ENCODE peak calls at places on chromosomes 7 and 10, in seven cellular contexts. Q is suprapubic skin, O is fibroblast of lung, V is HCT116, C is AG10803, P is astrocyte of the spinal cord, S is mesendoderm. N is an unnamed sample.

GRCh38 chr7:126690104-126690503 is 562.6 kb downstream of the GRM8 start:
- DNase-seq in Q (no peak), O (no peak), V (no peak), C (no peak), P (no peak), S (no peak), N (no peak)

GRCh38 chr10:35540296-35541164 is 64.6 kb upstream of the GJD4 start:
- DNase-seq in Q (no peak), O (no peak), V (no peak), C (peak), P (no peak), S (no peak), N (no peak)

GRCh38 chr10:20466731-20467130 is 430.4 kb downstream of the NEBL start:
- DNase-seq in Q (no peak), O (peak), V (no peak), C (no peak), P (peak), S (peak), N (peak)

GRCh38 chr10:74011762-74012161 is 13.8 kb downstream of the VCL start:
- DNase-seq in Q (no peak), O (peak), V (no peak), C (peak), P (peak), S (no peak), N (peak)

GRCh38 chr7:114689391-114689790 is 232.5 kb upstream of the MDFIC start:
- DNase-seq in Q (no peak), O (no peak), V (no peak), C (no peak), P (peak), S (peak), N (no peak)

GRCh38 chr7:29332875-29333482 is 138.4 kb downstream of the CHN2 start:
- DNase-seq in Q (no peak), O (no peak), V (no peak), C (no peak), P (no peak), S (no peak), N (no peak)

GRCh38 chr7:142298009-142298408 is 40.2 kb upstream of the PRSS58 start:
- DNase-seq in Q (no peak), O (no peak), V (peak), C (no peak), P (no peak), S (peak), N (no peak)

GRCh38 chr10:88385601-88386203 is 197.4 kb downstream of the RNLS start:
- DNase-seq in Q (no peak), O (no peak), V (peak), C (no peak), P (no peak), S (no peak), N (peak)

GRCh38 chr7:36430881-36431280 is 41.2 kb downstream of the ANLN start:
- DNase-seq in Q (no peak), O (no peak), V (no peak), C (no peak), P (no peak), S (peak), N (no peak)

GRCh38 chr7:151491859-151492258 is 27.8 kb downstream of the RHEB start:
- DNase-seq in Q (no peak), O (peak), V (peak), C (peak), P (peak), S (peak), N (peak)

GRCh38 chr10:11210211-11210922 is 192.7 kb downstream of the CELF2 start:
- DNase-seq in Q (no peak), O (no peak), V (no peak), C (no peak), P (no peak), S (peak), N (no peak)

GRCh38 chr7:47762746-47763062 is 180.8 kb upstream of the TNS3 start:
- DNase-seq in Q (no peak), O (no peak), V (no peak), C (no peak), P (no peak), S (no peak), N (no peak)

GRCh38 chr10:110815354-110816004 is 56.2 kb upstream of the PDCD4 start:
- DNase-seq in Q (no peak), O (no peak), V (no peak), C (no peak), P (no peak), S (no peak), N (no peak)

GRCh38 chr7:32142649-32143048 is 72.4 kb upstream of the PDE1C start:
- DNase-seq in Q (no peak), O (peak), V (no peak), C (peak), P (peak), S (no peak), N (no peak)

GRCh38 chr10:98135222-98135899 is 904 bp downstream of the R3HCC1L start:
- DNase-seq in Q (no peak), O (peak), V (no peak), C (peak), P (no peak), S (no peak), N (no peak)

GRCh38 chr10:124296121-124296812 is 122.5 kb downstream of the OAT start:
- DNase-seq in Q (no peak), O (peak), V (no peak), C (peak), P (peak), S (peak), N (no peak)

GRCh38 chr7:47449810-47450586 is 131.9 kb downstream of the TNS3 start:
- DNase-seq in Q (no peak), O (peak), V (no peak), C (peak), P (peak), S (peak), N (no peak)

GRCh38 chr10:22002531-22003110 is 909 bp downstream of the DNAJC1 start:
- DNase-seq in Q (no peak), O (peak), V (no peak), C (peak), P (peak), S (peak), N (no peak)

GRCh38 chr7:70183278-70183677 is 585.0 kb downstream of the AUTS2 start:
- DNase-seq in Q (no peak), O (no peak), V (no peak), C (no peak), P (peak), S (peak), N (no peak)

GRCh38 chr7:70156052-70156451 is 557.8 kb downstream of the AUTS2 start:
- DNase-seq in Q (no peak), O (no peak), V (no peak), C (no peak), P (no peak), S (no peak), N (no peak)

GRCh38 chr7:5610500-5611186 is 170.8 kb downstream of the RNF216 start:
- DNase-seq in Q (no peak), O (no peak), V (no peak), C (no peak), P (no peak), S (no peak), N (no peak)

GRCh38 chr10:92387289-92387940 is 96.4 kb downstream of the MARCHF5 start:
- DNase-seq in Q (no peak), O (peak), V (peak), C (peak), P (peak), S (peak), N (peak)

GRCh38 chr7:96784597-96784996 is 75.0 kb upstream of the SEM1 start:
- DNase-seq in Q (no peak), O (no peak), V (no peak), C (no peak), P (no peak), S (no peak), N (no peak)

GRCh38 chr10:11921800-11922387 is 98.7 kb downstream of the PROSER2 start:
- DNase-seq in Q (no peak), O (peak), V (no peak), C (no peak), P (no peak), S (no peak), N (no peak)

GRCh38 chr7:69430502-69431145 is 167.7 kb upstream of the AUTS2 start:
- DNase-seq in Q (no peak), O (no peak), V (no peak), C (peak), P (no peak), S (peak), N (no peak)

GRCh38 chr7:12161146-12161545 is 49.9 kb upstream of the TMEM106B start:
- DNase-seq in Q (no peak), O (no peak), V (no peak), C (no peak), P (no peak), S (peak), N (no peak)

GRCh38 chr10:49465717-49466116 is 69.8 kb upstream of the DRGX start:
- DNase-seq in Q (no peak), O (no peak), V (no peak), C (no peak), P (no peak), S (peak), N (no peak)

GRCh38 chr7:94921911-94922310 is 14.5 kb downstream of the PPP1R9A start:
- DNase-seq in Q (no peak), O (no peak), V (no peak), C (no peak), P (no peak), S (no peak), N (no peak)

GRCh38 chr10:126908225-126908624 is 3.0 kb downstream of the DOCK1 start:
- DNase-seq in Q (peak), O (no peak), V (no peak), C (no peak), P (no peak), S (no peak), N (no peak)

GRCh38 chr7:39950473-39951155 is 558 bp downstream of the CDK13 start:
- DNase-seq in Q (no peak), O (peak), V (no peak), C (peak), P (peak), S (peak), N (no peak)

GRCh38 chr10:119775529-119775928 is 49.7 kb downstream of the INPP5F start:
- DNase-seq in Q (no peak), O (no peak), V (no peak), C (no peak), P (no peak), S (no peak), N (no peak)

GRCh38 chr7:100137851-100138760 is 10.6 kb upstream of the LAMTOR4 start:
- DNase-seq in Q (no peak), O (no peak), V (no peak), C (no peak), P (no peak), S (no peak), N (no peak)

GRCh38 chr10:31358688-31359330 is 39.8 kb downstream of the ZEB1 start:
- DNase-seq in Q (no peak), O (peak), V (no peak), C (peak), P (no peak), S (no peak), N (no peak)

GRCh38 chr10:120480065-120480600 is 23.1 kb downstream of the PLPP4 start:
- DNase-seq in Q (no peak), O (no peak), V (no peak), C (peak), P (no peak), S (peak), N (no peak)

DNA sequence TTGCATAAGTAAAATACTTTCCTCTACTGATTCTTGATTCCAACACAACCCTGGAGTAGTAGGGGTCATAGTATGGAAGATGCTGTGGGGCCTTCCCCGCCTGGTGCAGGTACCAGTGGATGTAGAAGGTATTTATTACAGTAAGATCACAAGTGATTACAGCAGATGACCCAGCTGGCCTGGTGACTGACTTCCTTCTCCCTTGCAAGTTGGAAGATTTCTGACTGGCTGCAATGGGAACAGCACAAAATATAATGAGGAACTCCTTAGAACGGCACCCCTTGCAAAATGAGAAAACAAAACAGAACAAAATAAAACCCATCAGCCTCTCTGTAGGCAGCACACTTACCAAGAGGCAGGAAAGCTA is 61.7 kb upstream of the TARP start:
- DNase-seq in Q (no peak), O (no peak), V (no peak), C (no peak), P (no peak), S (no peak), N (no peak)
- H3K4me3 ChIP-seq in Q (no peak), O (no peak), V (no peak), C (no peak), P (no peak), S (no peak), N (no peak)

GRCh38 chr10:118596426-118597124 is 1.1 kb upstream of the PRLHR start:
- DNase-seq in Q (no peak), O (no peak), V (no peak), C (no peak), P (no peak), S (peak), N (no peak)
- H3K4me3 ChIP-seq in Q (no peak), O (no peak), V (no peak), C (no peak), P (no peak), S (no peak), N (no peak)

GRCh38 chr7:133252858-133253521 is at the start of gene EXOC4:
- DNase-seq in Q (peak), O (peak), V (peak), C (peak), P (peak), S (peak), N (peak)

GRCh38 chr7:133253522-133253882 is 624 bp downstream of the EXOC4 start:
- DNase-seq in Q (no peak), O (peak), V (no peak), C (peak), P (no peak), S (no peak), N (no peak)

GRCh38 chr7:133252506-133252857 is 396 bp upstream of the EXOC4 start:
- DNase-seq in Q (no peak), O (no peak), V (no peak), C (no peak), P (no peak), S (no peak), N (no peak)

GRCh38 chr7:133258174-133258573 is 5.3 kb downstream of the EXOC4 start:
- DNase-seq in Q (no peak), O (no peak), V (no peak), C (no peak), P (no peak), S (no peak), N (no peak)

DNA sequence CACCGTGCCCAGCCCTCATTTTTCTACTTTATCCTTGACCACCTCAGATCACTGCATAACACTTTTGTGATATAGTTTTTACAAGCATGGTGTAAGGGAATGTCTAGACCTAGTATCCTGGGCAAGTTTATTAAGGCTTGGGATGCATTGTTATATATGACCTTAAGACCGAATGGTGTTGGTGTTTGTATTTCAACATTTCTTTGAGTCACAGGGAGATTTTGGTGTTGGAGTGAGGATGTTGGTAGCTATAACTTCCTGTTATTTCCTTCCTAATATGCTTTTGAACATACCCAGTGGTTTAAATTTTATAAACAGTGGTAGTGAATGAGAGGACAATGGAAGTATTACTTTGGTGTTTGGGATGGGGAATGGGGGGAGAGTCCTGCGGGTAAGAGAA is 2.6 kb downstream of the EXOC4 start:
- DNase-seq in Q (no peak), O (peak), V (no peak), C (no peak), P (no peak), S (no peak), N (no peak)
- H3K4me3 ChIP-seq in Q (no peak), O (no peak), V (no peak), C (no peak), P (no peak), S (no peak), N (no peak)

DNA sequence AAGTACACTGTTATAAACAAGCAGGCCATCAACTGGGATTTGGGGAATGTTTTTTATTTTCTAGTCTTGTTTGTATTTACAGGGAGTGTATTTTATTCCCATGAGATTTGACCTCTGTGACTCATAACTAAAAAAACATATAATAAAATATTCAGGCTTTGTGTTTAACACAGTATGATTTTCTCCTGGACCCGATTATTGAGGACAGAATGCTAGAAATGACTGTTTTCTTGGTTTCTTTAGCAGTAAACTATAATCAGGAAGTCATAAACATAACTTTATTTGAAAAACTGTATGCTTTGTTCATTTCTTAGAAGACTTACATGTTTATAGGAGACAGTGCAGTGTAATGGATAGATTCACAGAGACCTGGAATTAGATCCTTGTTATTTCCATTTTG is 2.1 kb downstream of the NHLRC2 start:
- DNase-seq in Q (no peak), O (no peak), V (no peak), C (no peak), P (peak), S (no peak), N (no peak)
- H3K4me3 ChIP-seq in Q (peak), O (peak), V (no peak), C (no peak), P (peak), S (no peak), N (no peak)

GRCh38 chr7:133676805-133677370 is 424.0 kb downstream of the EXOC4 start:
- DNase-seq in Q (no peak), O (no peak), V (no peak), C (peak), P (no peak), S (no peak), N (no peak)

GRCh38 chr7:133682364-133683181 is 429.7 kb downstream of the EXOC4 start:
- DNase-seq in Q (no peak), O (no peak), V (no peak), C (no peak), P (no peak), S (peak), N (no peak)

GRCh38 chr7:133678137-133678814 is 425.4 kb downstream of the EXOC4 start:
- DNase-seq in Q (no peak), O (no peak), V (no peak), C (no peak), P (no peak), S (no peak), N (no peak)

GRCh38 chr7:133681529-133681928 is 428.7 kb downstream of the EXOC4 start:
- DNase-seq in Q (no peak), O (no peak), V (no peak), C (no peak), P (no peak), S (no peak), N (no peak)

DNA sequence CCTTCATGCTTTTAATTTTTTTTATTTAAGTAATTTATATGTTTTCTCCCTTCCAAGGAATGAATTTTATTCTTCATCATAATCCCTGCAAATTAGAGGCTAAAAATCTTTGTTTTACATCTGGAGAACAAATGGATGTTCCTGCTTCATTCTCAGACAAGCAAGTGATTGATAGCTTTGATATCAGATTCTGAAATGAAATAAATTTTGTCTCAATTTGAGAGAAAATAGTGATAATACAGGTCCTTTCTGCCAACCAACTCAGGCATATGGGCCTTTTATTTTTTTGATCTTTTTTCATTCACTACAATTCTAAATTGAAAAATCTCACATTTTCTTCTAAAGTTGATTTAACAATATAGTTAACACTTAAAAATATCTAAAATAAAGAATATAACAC is 427.1 kb downstream of the EXOC4 start:
- DNase-seq in Q (no peak), O (no peak), V (no peak), C (no peak), P (no peak), S (no peak), N (no peak)
- H3K4me3 ChIP-seq in Q (no peak), O (no peak), V (no peak), C (no peak), P (no peak), S (no peak), N (no peak)

GRCh38 chr10:6917125-6917524 is 337.0 kb upstream of the PRKCQ start:
- DNase-seq in Q (no peak), O (peak), V (no peak), C (peak), P (no peak), S (no peak), N (no peak)

GRCh38 chr10:6918305-6918704 is 338.2 kb upstream of the PRKCQ start:
- DNase-seq in Q (no peak), O (peak), V (no peak), C (no peak), P (no peak), S (peak), N (no peak)

GRCh38 chr10:6919077-6919476 is 339.0 kb upstream of the PRKCQ start:
- DNase-seq in Q (no peak), O (no peak), V (no peak), C (no peak), P (no peak), S (no peak), N (no peak)

GRCh38 chr10:6916601-6917000 is 336.5 kb upstream of the PRKCQ start:
- DNase-seq in Q (no peak), O (peak), V (no peak), C (no peak), P (no peak), S (no peak), N (no peak)

GRCh38 chr10:6920072-6921019 is 340.3 kb upstream of the PRKCQ start:
- DNase-seq in Q (peak), O (peak), V (peak), C (peak), P (peak), S (peak), N (peak)
- H3K4me3 ChIP-seq in Q (no peak), O (no peak), V (no peak), C (no peak), P (no peak), S (no peak), N (no peak)

GRCh38 chr7:135710417-135711138 is 17.4 kb downstream of the SLC13A4 start:
- DNase-seq in Q (no peak), O (no peak), V (no peak), C (no peak), P (no peak), S (peak), N (no peak)
- H3K4me3 ChIP-seq in Q (no peak), O (no peak), V (no peak), C (no peak), P (no peak), S (no peak), N (no peak)

GRCh38 chr10:651700-652099 is 37.8 kb downstream of the DIP2C start:
- DNase-seq in Q (no peak), O (no peak), V (no peak), C (no peak), P (no peak), S (no peak), N (no peak)
- H3K4me3 ChIP-seq in Q (no peak), O (no peak), V (no peak), C (no peak), P (no peak), S (no peak), N (no peak)